ENCODE peak calls at places on chromosomes 16 and 17, in four cellular contexts. H is Peyer's patch; V is CD4-positive, alpha-beta T cell; B is heart left ventricle. P is an unnamed sample. For H3K9me3, the result is how much of the 10 kb centered on the place peaks cover.

GRCh38 chr16:54242199-54242598 is 44.4 kb downstream of the IRX3 start:
- DNase-seq in H (no peak), V (no peak), B (no peak), P (no peak)

GRCh38 chr17:3804503-3804931 is 3.5 kb upstream of the ITGAE start:
- DNase-seq in H (no peak), V (no peak), B (no peak), P (no peak)

GRCh38 chr17:80221401-80221800 is 1.2 kb downstream of the SLC26A11 start:
- DNase-seq in H (no peak), V (no peak), B (no peak), P (no peak)

GRCh38 chr16:23502466-23502865 is 7.8 kb downstream of the GGA2 start:
- DNase-seq in H (no peak), V (no peak), B (no peak), P (no peak)

GRCh38 chr16:15777533-15778203 is 79.2 kb downstream of the MYH11 start:
- DNase-seq in H (no peak), V (no peak), B (no peak), P (no peak)

GRCh38 chr16:78284957-78285434 is 185.5 kb downstream of the WWOX start:
- DNase-seq in H (no peak), V (no peak), B (no peak), P (no peak)

GRCh38 chr16:70706948-70707465 is 21.2 kb upstream of the MTSS2 start:
- DNase-seq in H (no peak), V (no peak), B (no peak), P (no peak)

GRCh38 chr17:51014129-51014528 is 106.5 kb downstream of the SPAG9 start:
- DNase-seq in H (no peak), V (no peak), B (no peak), P (no peak)

GRCh38 chr17:5115673-5116651 is at the start of gene USP6:
- DNase-seq in H (no peak), V (no peak), B (no peak), P (no peak)

GRCh38 chr17:76189741-76190140 is 48.7 kb upstream of the FOXJ1 start:
- DNase-seq in H (no peak), V (no peak), B (no peak), P (no peak)

GRCh38 chr17:4719684-4720221 is 9.3 kb downstream of the ARRB2 start:
- DNase-seq in H (no peak), V (no peak), B (no peak), P (no peak)

GRCh38 chr17:81710514-81711308 is 1.4 kb upstream of the SLC25A10 start:
- DNase-seq in H (no peak), V (peak), B (no peak), P (no peak)

GRCh38 chr16:46731691-46732555 is 16.2 kb downstream of the MYLK3 start:
- DNase-seq in H (no peak), V (no peak), B (peak), P (no peak)

GRCh38 chr16:77660311-77660710 is 62.0 kb upstream of the NUDT7 start:
- DNase-seq in H (no peak), V (no peak), B (no peak), P (no peak)

GRCh38 chr17:81390436-81391214 is 4.6 kb upstream of the BAHCC1 start:
- DNase-seq in H (no peak), V (no peak), B (no peak), P (no peak)

GRCh38 chr17:17698869-17699351 is 17.7 kb downstream of the RAI1 start:
- DNase-seq in H (no peak), V (no peak), B (no peak), P (no peak)

GRCh38 chr16:50627419-50627818 is 53.7 kb downstream of the SNX20 start:
- DNase-seq in H (peak), V (peak), B (peak), P (peak)

GRCh38 chr17:19013806-19014627 is 9.5 kb upstream of the FAM83G start:
- DNase-seq in H (no peak), V (no peak), B (no peak), P (no peak)

GRCh38 chr16:69563605-69564580 is 1.9 kb upstream of the NFAT5 start:
- DNase-seq in H (peak), V (peak), B (no peak), P (peak)

GRCh38 chr16:77113835-77114234 is 77.2 kb upstream of the MON1B start:
- DNase-seq in H (no peak), V (no peak), B (peak), P (no peak)

GRCh38 chr16:90046122-90046970 is 27.1 kb upstream of the DBNDD1 start:
- DNase-seq in H (no peak), V (no peak), B (no peak), P (no peak)

GRCh38 chr16:54026456-54026855 is 260.1 kb downstream of the IRX3 start:
- DNase-seq in H (no peak), V (no peak), B (no peak), P (no peak)

GRCh38 chr17:10698116-10698818 is 873 bp downstream of the ADPRM start:
- DNase-seq in H (peak), V (no peak), B (no peak), P (no peak)

GRCh38 chr17:10261098-10261497 is 62.7 kb upstream of the GAS7 start:
- DNase-seq in H (no peak), V (no peak), B (no peak), P (no peak)

GRCh38 chr16:28823291-28823718 is 506 bp downstream of the ATXN2L start:
- DNase-seq in H (no peak), V (no peak), B (no peak), P (no peak)

GRCh38 chr17:74252272-74252671 is 21.8 kb upstream of the DNAI2 start:
- DNase-seq in H (no peak), V (no peak), B (no peak), P (no peak)

GRCh38 chr17:74257311-74257710 is 16.7 kb upstream of the DNAI2 start:
- DNase-seq in H (no peak), V (no peak), B (no peak), P (no peak)

GRCh38 chr17:74251051-74251450 is 23.0 kb upstream of the DNAI2 start:
- DNase-seq in H (no peak), V (no peak), B (no peak), P (no peak)

GRCh38 chr17:74249966-74250365 is 24.1 kb upstream of the DNAI2 start:
- DNase-seq in H (no peak), V (no peak), B (no peak), P (no peak)

GRCh38 chr17:74253036-74253435 is 21.0 kb upstream of the DNAI2 start:
- DNase-seq in H (no peak), V (no peak), B (no peak), P (no peak)
- H3K27ac ChIP-seq in H (no peak), V (no peak), B (no peak), P (no peak)

GRCh38 chr16:35449663-35450062 is 1990.3 kb downstream of the TP53TG3F start:
- DNase-seq in H (no peak), V (no peak), B (no peak), P (no peak)

GRCh38 chr16:35447010-35447558 is 1987.7 kb downstream of the TP53TG3F start:
- DNase-seq in H (no peak), V (no peak), B (no peak), P (no peak)

GRCh38 chr16:35450648-35451047 is 1991.2 kb downstream of the TP53TG3F start:
- DNase-seq in H (no peak), V (no peak), B (no peak), P (no peak)

GRCh38 chr16:35452471-35452870 is 1993.1 kb downstream of the TP53TG3F start:
- DNase-seq in H (no peak), V (no peak), B (no peak), P (no peak)
- H3K9me3 ChIP-seq in H (under half), V (under half), B (under half), P (under half)

DNA sequence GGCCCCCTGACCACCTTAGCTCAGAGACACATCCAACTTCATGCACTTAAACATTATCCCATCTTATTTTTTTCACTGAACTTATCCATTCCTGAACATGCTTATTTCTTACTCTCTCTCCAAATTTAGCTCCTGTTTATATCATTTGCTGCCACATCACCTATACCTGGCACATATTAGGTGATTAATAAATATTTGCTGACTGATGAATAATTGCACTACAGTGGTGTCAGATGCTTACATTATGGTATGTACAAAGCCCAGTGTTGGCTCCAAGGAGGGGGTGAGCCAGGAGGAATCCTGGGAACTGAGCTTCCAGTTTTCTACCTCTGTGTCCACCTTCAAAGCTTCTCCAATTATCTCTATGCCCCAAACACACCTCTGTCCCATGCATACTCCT is 124.0 kb upstream of the PMFBP1 start:
- DNase-seq in H (no peak), V (no peak), B (no peak), P (no peak)
- H3K27ac ChIP-seq in H (no peak), V (no peak), B (no peak), P (no peak)

GRCh38 chr16:3311496-3311895 is 6.2 kb downstream of the ZNF75A start:
- DNase-seq in H (no peak), V (no peak), B (no peak), P (no peak)
- H3K9me3 ChIP-seq in H (under half), V (half or more), B (half or more), P (half or more)

GRCh38 chr17:78147315-78147998 is 1.3 kb downstream of the C17orf99 start:
- DNase-seq in H (peak), V (no peak), B (no peak), P (no peak)
- H3K27ac ChIP-seq in H (no peak), V (peak), B (no peak), P (no peak)

GRCh38 chr17:44653384-44653783 is 2.9 kb upstream of the MEIOC start:
- DNase-seq in H (no peak), V (no peak), B (no peak), P (no peak)
- H3K9me3 ChIP-seq in H (under half), V (under half), B (under half), P (under half)

GRCh38 chr16:57540906-57541753 is 1.3 kb upstream of the ADGRG5 start:
- DNase-seq in H (peak), V (no peak), B (no peak), P (no peak)
- H3K27ac ChIP-seq in H (no peak), V (no peak), B (no peak), P (no peak)

GRCh38 chr16:80711406-80711805 is 93.0 kb downstream of the CDYL2 start:
- DNase-seq in H (no peak), V (no peak), B (no peak), P (no peak)
- H3K9me3 ChIP-seq in H (under half), V (under half), B (under half), P (under half)

P was measured in CD8-positive, alpha-beta memory T cell.